ENCODE peak calls at places on chromosomes 5 and 9, in six cellular contexts. N is sigmoid colon, D is endodermal cell, R is HepG2, A is GM23248, F is heart right ventricle. J is an unnamed sample.

GRCh38 chr5:93517828-93518227 is 63.2 kb downstream of the NR2F1-AS1 start:
- DNase-seq in N (no peak), A (no peak), R (no peak), D (no peak), F (no peak), J (no peak)

GRCh38 chr5:39570418-39571027 is 145.7 kb upstream of the DAB2 start:
- DNase-seq in N (no peak), D (no peak), R (peak; percentile 24), A (peak; percentile 78), F (no peak), J (no peak)

GRCh38 chr5:151238303-151238741 is 14.4 kb upstream of the CCDC69 start:
- DNase-seq in N (peak; percentile 86), D (no peak), A (no peak), R (no peak), F (peak; percentile 66), J (no peak)

GRCh38 chr5:180784497-180785097 is 18.0 kb downstream of the MGAT1 start:
- DNase-seq in A (peak; percentile 94), F (peak; percentile 77), D (peak; percentile 89), R (peak; percentile 70), N (peak; percentile 89), J (no peak)

GRCh38 chr5:38369692-38370091 is 111.3 kb downstream of the EGFLAM start:
- DNase-seq in F (no peak), R (no peak), A (no peak), D (no peak), N (no peak), J (no peak)

GRCh38 chr9:137479892-137480685 is 21.0 kb upstream of the NSMF start:
- DNase-seq in N (no peak), D (no peak), A (no peak), F (no peak), R (no peak), J (no peak)

GRCh38 chr5:175922192-175922885 is 45.8 kb downstream of the THOC3 start:
- DNase-seq in A (peak; percentile 90), D (no peak), N (no peak), R (peak; percentile 41), F (no peak), J (no peak)

GRCh38 chr5:90901263-90901662 is 342.7 kb downstream of the ADGRV1 start:
- DNase-seq in N (no peak), A (no peak), R (peak; percentile 21), F (no peak), D (no peak), J (no peak)

GRCh38 chr9:124964604-124965003 is 23.7 kb upstream of the GOLGA1 start:
- DNase-seq in N (no peak), A (no peak), R (no peak), D (no peak), F (no peak), J (no peak)

GRCh38 chr5:179497636-179498365 is 52.6 kb upstream of the RUFY1 start:
- DNase-seq in F (no peak), R (no peak), A (peak; percentile 35), D (no peak), N (no peak), J (no peak)

GRCh38 chr5:167642779-167643517 is 648.5 kb upstream of the WWC1 start:
- DNase-seq in N (no peak), R (no peak), F (no peak), A (peak; percentile 95), D (no peak), J (no peak)

GRCh38 chr5:127878174-127878750 is 175.1 kb downstream of the CCDC192 start:
- DNase-seq in A (peak; percentile 64), F (peak; percentile 16), D (peak; percentile 87), R (peak; percentile 36), N (no peak), J (no peak)

GRCh38 chr5:125595095-125595494 is 828.1 kb upstream of the GRAMD2B start:
- DNase-seq in A (peak; percentile 18), R (no peak), D (no peak), N (peak; percentile 86), F (peak; percentile 52), J (peak; percentile 32)

GRCh38 chr5:137200906-137201305 is 298.2 kb downstream of the SPOCK1 start:
- DNase-seq in N (no peak), D (peak; percentile 38), R (no peak), A (no peak), F (no peak), J (no peak)

GRCh38 chr5:317086-317811 is 4.3 kb upstream of the AHRR start:
- DNase-seq in F (peak; percentile 37), A (peak; percentile 89), D (peak; percentile 93), R (peak; percentile 53), N (no peak), J (no peak)

GRCh38 chr5:52504584-52505240 is 283.0 kb upstream of the ITGA1 start:
- DNase-seq in N (no peak), D (no peak), F (no peak), A (no peak), R (no peak), J (no peak)

GRCh38 chr5:66516535-66516934 is 79.7 kb upstream of the MAST4 start:
- DNase-seq in D (no peak), A (no peak), N (no peak), R (no peak), F (no peak), J (no peak)

GRCh38 chr9:132042324-132042723 is 37.3 kb downstream of the MED27 start:
- DNase-seq in A (peak; percentile 96), R (no peak), N (no peak), D (no peak), F (no peak), J (no peak)

GRCh38 chr9:104972242-104972866 is 44.4 kb upstream of the ABCA1 start:
- DNase-seq in R (no peak), F (no peak), A (no peak), D (no peak), N (no peak), J (no peak)

GRCh38 chr5:88671408-88671807 is 211.6 kb downstream of the MEF2C start:
- DNase-seq in A (no peak), F (no peak), N (no peak), D (no peak), R (no peak), J (no peak)

GRCh38 chr9:131276891-131277672 is 772 bp upstream of the FAM78A start:
- DNase-seq in A (peak; percentile 32), D (no peak), N (no peak), F (peak; percentile 61), R (no peak), J (no peak)

GRCh38 chr5:153965102-153965645 is 73.5 kb downstream of the FAM114A2 start:
- DNase-seq in N (peak; percentile 72), R (peak; percentile 55), F (peak; percentile 20), A (peak; percentile 69), D (peak; percentile 91), J (peak; percentile 42)

GRCh38 chr9:130022566-130023146 is 20.3 kb downstream of the FNBP1 start:
- DNase-seq in R (no peak), D (no peak), N (no peak), A (no peak), F (no peak), J (no peak)
- H3K27ac ChIP-seq in R (no peak overlapping the region), D (no peak overlapping the region), N (peak overlapping the region; percentile 75), A (no peak overlapping the region), F (no peak overlapping the region), J (no peak overlapping the region)

GRCh38 chr5:56620903-56621680 is 194.3 kb upstream of the MAP3K1 start:
- DNase-seq in N (no peak), A (peak; percentile 52), D (no peak), F (no peak), R (no peak), J (no peak)

GRCh38 chr5:56622146-56622545 is 193.2 kb upstream of the MAP3K1 start:
- DNase-seq in N (no peak), F (no peak), R (no peak), A (peak; percentile 52), D (no peak), J (no peak)

GRCh38 chr5:56625577-56625976 is 189.8 kb upstream of the MAP3K1 start:
- DNase-seq in R (no peak), F (no peak), D (no peak), A (peak; percentile 87), N (no peak), J (no peak)
- H3K27ac ChIP-seq in R (no peak overlapping the region), F (no peak overlapping the region), D (no peak overlapping the region), A (peak overlapping the region; percentile 51), N (no peak overlapping the region), J (no peak overlapping the region)

GRCh38 chr9:97473717-97474116 is 27.7 kb upstream of the TMOD1 start:
- DNase-seq in R (no peak), N (no peak), A (no peak), D (no peak), F (no peak), J (no peak)
- H3K27ac ChIP-seq in R (no peak overlapping the region), N (no peak overlapping the region), A (no peak overlapping the region), D (no peak overlapping the region), F (no peak overlapping the region), J (no peak overlapping the region)

DNA sequence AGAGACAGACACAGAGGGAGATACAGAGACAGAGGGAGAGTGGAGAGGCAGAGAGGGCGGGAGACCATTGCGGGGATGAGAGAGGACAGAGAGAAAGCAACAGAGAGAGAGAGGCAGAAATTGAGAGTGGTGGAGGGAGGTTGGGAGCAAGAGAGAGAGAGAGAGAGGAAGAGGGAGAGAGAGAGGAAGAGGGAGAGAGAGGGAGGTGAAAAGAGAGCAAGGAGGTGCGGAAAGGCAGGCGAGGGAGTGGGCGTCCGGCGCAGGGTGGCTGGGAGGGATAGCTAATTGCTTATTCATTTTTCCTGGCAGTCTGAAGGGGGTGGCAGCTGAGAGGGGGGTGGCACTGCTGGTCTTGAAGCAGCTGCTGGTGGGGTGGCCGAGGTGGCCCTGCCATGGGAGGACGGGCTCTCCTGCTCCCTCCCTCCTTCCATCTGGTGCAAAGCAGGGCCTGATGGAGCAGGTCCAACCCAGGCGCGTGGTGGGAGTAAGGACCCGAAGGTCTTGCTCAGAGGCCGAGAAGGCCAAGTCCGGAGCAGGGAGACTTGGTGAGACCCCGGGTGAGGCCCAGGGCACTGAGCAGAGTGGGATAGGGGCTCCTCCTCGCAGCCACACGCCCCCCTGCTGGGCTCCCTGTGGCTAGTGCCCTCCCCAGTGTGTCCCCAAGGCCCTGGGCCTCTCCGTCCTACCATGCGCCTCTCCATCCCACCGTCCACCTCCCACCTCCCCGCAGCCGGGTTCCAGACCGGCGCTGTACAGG is 25.3 kb upstream of the RNU6ATAC start:
- DNase-seq in D (peak; percentile 49), F (no peak), R (no peak), A (no peak), N (peak; percentile 67), J (no peak)
- H3K27ac ChIP-seq in D (no peak overlapping the region), F (no peak overlapping the region), R (no peak overlapping the region), A (no peak overlapping the region), N (no peak overlapping the region), J (peak overlapping the region; percentile 21)

DNA sequence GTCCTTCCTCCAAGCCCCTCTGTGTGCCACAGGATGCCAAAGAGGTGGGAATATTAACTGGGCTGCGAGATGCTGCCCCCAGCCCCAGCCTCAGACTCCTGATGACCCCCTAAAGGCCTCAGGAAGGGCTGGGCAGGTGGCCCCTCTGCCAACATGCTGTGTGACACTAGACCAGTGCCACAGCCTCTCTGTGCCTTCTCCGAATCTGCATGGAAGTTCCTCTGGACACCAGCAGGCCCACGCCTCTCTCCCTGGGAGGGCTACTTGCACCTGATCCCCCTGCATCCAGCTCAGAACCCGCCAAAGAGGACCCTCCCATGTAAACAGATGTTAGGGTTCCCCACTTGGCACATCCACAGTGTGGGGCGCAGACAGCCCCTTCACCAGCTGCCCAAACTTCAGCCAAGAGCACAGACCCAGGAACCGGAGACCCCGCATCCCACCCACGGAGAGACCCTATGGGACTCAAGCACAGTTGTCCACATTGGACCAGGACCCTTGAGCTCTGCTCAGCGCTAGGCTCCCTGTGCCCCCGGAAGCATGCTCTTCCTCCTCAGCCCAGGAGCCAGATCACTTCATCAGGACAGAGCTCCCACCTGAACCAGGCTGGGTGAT is 91.6 kb upstream of the LMX1B start:
- DNase-seq in F (no peak), N (peak; percentile 52), R (no peak), D (no peak), A (no peak), J (no peak)
- H3K27ac ChIP-seq in F (no peak overlapping the region), N (no peak overlapping the region), R (no peak overlapping the region), D (peak overlapping the region; percentile 72), A (no peak overlapping the region), J (no peak overlapping the region)

J was measured in caudate nucleus.